ENCODE peak calls at places on chromosomes 5 and 9, in five cellular contexts. P is WTC11, D is chondrocyte, Q is gastrocnemius medialis, F is endothelial cell. I is an unnamed sample.

GRCh38 chr5:108472237-108472636 is 90.3 kb upstream of the FBXL17 start:
- DNase-seq in Q (no peak), F (no peak), D (no peak), P (no peak), I (no peak)

GRCh38 chr5:411728-412127 is 31.2 kb upstream of the EXOC3 start:
- DNase-seq in D (peak), P (peak), Q (no peak), F (no peak), I (no peak)

GRCh38 chr5:24188196-24188595 is 456.6 kb downstream of the CDH10 start:
- DNase-seq in P (no peak), F (no peak), Q (no peak), D (no peak), I (no peak)

GRCh38 chr9:77981332-77981731 is 50.3 kb downstream of the GNAQ start:
- DNase-seq in Q (peak), P (no peak), D (no peak), F (no peak), I (no peak)

GRCh38 chr9:16344343-16344742 is 526.1 kb downstream of the BNC2 start:
- DNase-seq in Q (no peak), P (no peak), D (no peak), F (no peak), I (no peak)

GRCh38 chr5:172773481-172774469 is 2.8 kb upstream of the DUSP1 start:
- DNase-seq in D (no peak), F (no peak), Q (peak), P (no peak), I (no peak)

GRCh38 chr9:108484468-108484867 is 371.3 kb downstream of the ACTL7B start:
- DNase-seq in D (no peak), Q (no peak), P (no peak), F (no peak), I (no peak)

GRCh38 chr9:89364664-89365531 is 46.6 kb downstream of the SECISBP2 start:
- DNase-seq in Q (peak), P (no peak), D (no peak), F (no peak), I (no peak)

GRCh38 chr5:107778651-107779050 is 107.9 kb upstream of the EFNA5 start:
- DNase-seq in Q (no peak), F (no peak), D (no peak), P (no peak), I (no peak)

GRCh38 chr9:137055385-137056364 is 1.8 kb upstream of the ENTPD2 start:
- DNase-seq in F (no peak), Q (peak), P (no peak), D (no peak), I (no peak)

GRCh38 chr9:115008536-115008935 is 78.1 kb upstream of the TNFSF8 start:
- DNase-seq in Q (no peak), P (no peak), D (no peak), F (no peak), I (no peak)

GRCh38 chr5:106862450-106863193 is 808.1 kb downstream of the EFNA5 start:
- DNase-seq in D (no peak), F (no peak), P (no peak), Q (no peak), I (no peak)

GRCh38 chr5:132054031-132054696 is 6.3 kb upstream of the IL3 start:
- DNase-seq in D (peak), P (no peak), F (peak), Q (no peak), I (no peak)

GRCh38 chr9:98774746-98775145 is 21.6 kb downstream of the ANKS6 start:
- DNase-seq in D (peak), P (peak), F (no peak), Q (no peak), I (no peak)

GRCh38 chr9:107621436-107621835 is 131.9 kb upstream of the KLF4 start:
- DNase-seq in Q (no peak), F (no peak), D (no peak), P (no peak), I (no peak)

GRCh38 chr9:94918038-94918753 is 191.7 kb downstream of the AOPEP start:
- DNase-seq in F (no peak), Q (no peak), P (no peak), D (no peak), I (no peak)
- TF ChIP-seq CTCF in F (no peak), Q (no peak), P (no peak), D (no peak), I (peak)

GRCh38 chr5:26807231-26808199 is 230.9 kb downstream of the CDH9 start:
- DNase-seq in P (peak), F (no peak), Q (no peak), D (peak), I (no peak)

GRCh38 chr5:26805076-26805475 is 233.3 kb downstream of the CDH9 start:
- DNase-seq in F (no peak), P (no peak), D (no peak), Q (no peak), I (no peak)

GRCh38 chr5:26802944-26803343 is 235.4 kb downstream of the CDH9 start:
- DNase-seq in F (no peak), D (no peak), P (no peak), Q (no peak), I (no peak)
- TF ChIP-seq CTCF in F (no peak), D (no peak), P (no peak), Q (no peak), I (no peak)

GRCh38 chr9:126293522-126293889 is 33.1 kb upstream of the MVB12B start:
- DNase-seq in Q (no peak), P (peak), F (peak), D (no peak), I (no peak)
- TF ChIP-seq CTCF in Q (no peak), P (no peak), F (peak), D (peak), I (no peak)

GRCh38 chr5:150257424-150257823 is 32.1 kb downstream of the CAMK2A start:
- DNase-seq in F (no peak), D (peak), P (no peak), Q (no peak), I (no peak)

GRCh38 chr5:150255659-150256415 is 33.7 kb downstream of the CAMK2A start:
- DNase-seq in D (peak), P (no peak), Q (no peak), F (peak), I (no peak)

GRCh38 chr5:150256416-150257064 is 33.0 kb downstream of the CAMK2A start:
- DNase-seq in F (peak), Q (no peak), P (peak), D (peak), I (no peak)

GRCh38 chr5:150261231-150261630 is 28.3 kb downstream of the CAMK2A start:
- DNase-seq in P (no peak), D (no peak), F (no peak), Q (no peak), I (no peak)

DNA sequence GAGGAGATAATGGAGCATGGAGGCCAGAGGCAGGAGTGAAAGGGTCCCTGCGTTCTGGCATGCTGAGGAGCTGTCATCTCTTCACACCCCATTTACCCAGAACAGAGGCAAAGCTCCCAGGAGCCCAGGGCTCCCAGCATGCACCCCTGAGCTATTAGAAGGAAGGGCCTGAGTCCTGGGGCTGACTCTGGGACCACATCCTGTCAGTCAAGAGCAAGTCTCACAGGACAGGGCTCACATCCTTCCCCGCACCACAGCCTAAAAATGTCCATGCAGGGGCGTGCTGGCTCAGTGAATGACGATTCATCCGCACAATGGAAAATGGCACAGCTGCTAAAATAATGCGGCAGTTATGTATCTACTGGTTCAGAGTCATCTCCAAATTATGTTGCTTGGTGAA is 31.4 kb downstream of the CAMK2A start:
- DNase-seq in F (no peak), D (no peak), Q (no peak), P (no peak), I (no peak)
- TF ChIP-seq CTCF in F (no peak), D (no peak), Q (no peak), P (no peak), I (no peak)

DNA sequence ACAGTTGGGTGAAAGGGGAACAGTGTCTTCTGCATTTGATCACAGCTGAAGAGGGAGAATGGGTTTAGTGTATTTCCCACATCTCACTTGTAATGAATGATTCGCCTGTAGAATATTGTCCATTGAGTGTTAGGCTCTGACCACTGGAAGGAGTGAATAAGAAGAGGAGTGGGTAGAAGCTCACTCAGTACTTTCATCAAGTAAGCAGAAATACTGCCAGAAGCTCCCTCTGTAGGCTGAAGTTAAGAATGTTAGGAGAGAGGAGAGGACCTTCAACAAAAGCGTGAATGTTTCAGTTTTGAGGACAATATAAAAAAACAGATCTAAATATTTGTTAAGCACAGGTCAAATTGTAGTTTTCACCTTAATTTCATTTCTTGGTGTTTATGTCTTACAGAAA is 27.5 kb downstream of the FSD1L start:
- DNase-seq in F (no peak), P (no peak), Q (no peak), D (no peak), I (no peak)
- TF ChIP-seq CTCF in F (no peak), P (no peak), Q (peak), D (peak), I (no peak)

GRCh38 chr5:10233505-10233904 is 16.2 kb downstream of the ATPSCKMT start:
- DNase-seq in D (no peak), Q (no peak), F (peak), P (peak), I (no peak)
- TF ChIP-seq CTCF in D (peak), Q (no peak), F (no peak), P (no peak), I (no peak)

DNA sequence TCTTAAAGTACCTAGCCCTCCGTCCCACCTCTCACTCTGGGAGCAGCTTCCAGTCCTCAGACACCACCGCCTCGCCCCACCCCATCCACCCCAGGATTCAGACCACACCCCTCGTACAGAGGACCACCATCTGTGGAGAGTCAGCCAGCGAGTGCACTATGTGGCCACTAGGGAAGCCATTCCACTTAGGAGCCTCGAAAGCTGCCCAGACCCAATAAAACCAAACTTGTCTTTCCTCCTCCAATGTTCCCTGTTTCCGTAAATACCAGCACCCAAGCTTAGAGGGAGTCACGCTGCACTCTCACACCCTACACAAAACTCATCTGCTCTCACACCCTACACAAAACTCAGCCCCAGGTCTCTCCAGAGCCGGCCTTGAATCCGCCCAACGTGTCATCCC is 1.9 kb downstream of the GCNT4 start:
- DNase-seq in D (no peak), P (peak), Q (no peak), F (peak), I (peak)
- TF ChIP-seq CTCF in D (no peak), P (no peak), Q (no peak), F (no peak), I (no peak)

DNA sequence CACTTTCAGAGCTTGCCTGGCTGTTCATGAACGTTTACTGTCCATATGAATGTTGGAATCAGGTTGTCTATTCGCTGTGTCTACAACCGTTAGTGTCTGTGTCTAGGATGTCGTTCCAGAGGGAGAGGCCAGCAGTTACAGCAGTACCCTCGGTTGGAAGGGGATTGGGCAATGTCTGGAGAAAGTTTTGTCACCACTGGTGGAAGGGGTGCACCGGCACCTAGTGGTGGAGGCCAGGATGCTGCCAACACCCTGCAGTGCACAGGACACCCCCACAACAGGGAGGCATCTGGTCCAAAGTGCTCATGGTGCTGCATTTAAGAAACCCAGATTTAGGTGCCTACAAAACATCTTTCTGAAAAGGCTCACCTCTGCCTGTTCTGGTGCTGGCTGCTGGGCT is 220.7 kb downstream of the FANCC start:
- DNase-seq in P (no peak), Q (peak), F (no peak), D (no peak), I (no peak)
- TF ChIP-seq CTCF in P (no peak), Q (no peak), F (no peak), D (no peak), I (no peak)

GRCh38 chr9:19640023-19640422 is 148.8 kb downstream of the SLC24A2 start:
- DNase-seq in F (no peak), Q (no peak), P (no peak), D (no peak), I (no peak)

GRCh38 chr9:19642256-19642655 is 146.6 kb downstream of the SLC24A2 start:
- DNase-seq in P (no peak), Q (no peak), F (no peak), D (no peak), I (no peak)

GRCh38 chr9:19643875-19644274 is 145.0 kb downstream of the SLC24A2 start:
- DNase-seq in P (no peak), Q (no peak), D (no peak), F (no peak), I (no peak)

GRCh38 chr9:19637084-19637483 is 151.8 kb downstream of the SLC24A2 start:
- DNase-seq in P (no peak), D (no peak), Q (no peak), F (no peak), I (no peak)

DNA sequence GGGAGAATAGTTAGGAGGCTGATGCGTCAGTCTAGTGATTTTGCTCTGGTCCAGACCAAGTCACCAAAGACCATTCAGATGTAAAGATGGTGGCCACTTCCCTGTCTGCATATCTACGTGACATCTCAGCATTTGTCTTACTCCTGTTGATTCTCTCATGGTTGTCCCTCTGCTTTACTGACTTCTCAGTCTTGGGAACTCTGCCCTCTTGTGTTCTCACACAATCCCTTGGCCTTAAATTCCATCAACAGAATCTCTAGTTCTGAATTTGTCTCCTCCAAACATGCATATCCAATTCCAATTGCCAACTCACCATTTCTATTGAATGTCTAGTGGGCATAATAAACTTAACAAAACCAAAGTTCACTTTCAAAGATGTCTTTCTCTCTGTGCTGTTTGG is 147.8 kb downstream of the SLC24A2 start:
- DNase-seq in D (no peak), Q (no peak), F (no peak), P (no peak), I (no peak)
- TF ChIP-seq CTCF in D (no peak), Q (no peak), F (no peak), P (no peak), I (no peak)